ENCODE peak calls at places on chromosomes 16 and 17, in ten cellular contexts. V is activated T-helper 1 cell treated with anti-CD3 and anti-CD28 coated beads, Interleukin-2, amount 50 U/mL, for 16 hours; R is adrenal gland; K is M059J; X is hepatocyte; J is stimulated activated effector memory CD8-positive, alpha-beta T cell treated with anti-CD3 and anti-CD28 coated beads, Interleukin-12 subunit alpha, Interleukin-12 subunit beta, amount 100 ng/mL, for 72 hours; S is GDM1; Y is fibroblast of mammary gland; B is stimulated activated CD4-positive, alpha-beta T cell treated with anti-CD3 and anti-CD28 coated beads, Interleukin-2, amount 100 ng/mL, for 24 hours; Q is NAMALWA. H is an unnamed sample.

GRCh38 chr17:39979865-39980401 is 674 bp upstream of the PSMD3 start:
- DNase-seq in V (no peak), R (peak), K (peak), X (peak), J (no peak), S (peak), Y (peak), B (peak), Q (peak), H (peak)

GRCh38 chr16:70692481-70693203 is 6.8 kb upstream of the MTSS2 start:
- DNase-seq in V (no peak), R (no peak), K (no peak), X (no peak), J (no peak), S (no peak), Y (no peak), B (no peak), Q (no peak), H (no peak)

GRCh38 chr16:2775765-2776499 is 1.1 kb downstream of the ELOB start:
- DNase-seq in V (no peak), R (no peak), K (no peak), X (no peak), J (no peak), S (no peak), Y (no peak), B (no peak), Q (peak), H (peak)

GRCh38 chr17:9956474-9957131 is 51.5 kb upstream of the RCVRN start:
- DNase-seq in V (no peak), R (no peak), K (no peak), X (no peak), J (no peak), S (no peak), Y (no peak), B (no peak), Q (no peak), H (no peak)

GRCh38 chr17:30091771-30092170 is 24.8 kb upstream of the NSRP1 start:
- DNase-seq in V (no peak), R (no peak), K (peak), X (no peak), J (no peak), S (no peak), Y (peak), B (no peak), Q (no peak), H (no peak)

GRCh38 chr16:25855818-25856217 is 164.1 kb downstream of the HS3ST4 start:
- DNase-seq in V (no peak), R (no peak), K (no peak), X (no peak), J (no peak), S (no peak), Y (no peak), B (no peak), Q (no peak), H (no peak)

GRCh38 chr17:77772461-77772897 is 186.0 kb upstream of the TNRC6C start:
- DNase-seq in V (peak), R (peak), K (peak), X (peak), J (peak), S (peak), Y (peak), B (peak), Q (peak), H (peak)

GRCh38 chr17:68777243-68777855 is 176.2 kb upstream of the FAM20A start:
- DNase-seq in V (no peak), R (peak), K (peak), X (peak), J (no peak), S (peak), Y (peak), B (no peak), Q (peak), H (peak)

GRCh38 chr16:79519448-79519847 is 81.1 kb downstream of the MAF start:
- DNase-seq in V (no peak), R (peak), K (peak), X (no peak), J (no peak), S (peak), Y (no peak), B (no peak), Q (no peak), H (peak)

GRCh38 chr17:79304907-79305306 is 230.3 kb downstream of the ENGASE start:
- DNase-seq in V (no peak), R (no peak), K (no peak), X (no peak), J (no peak), S (no peak), Y (no peak), B (no peak), Q (peak), H (no peak)

GRCh38 chr16:50528820-50529219 is 19.4 kb upstream of the NKD1 start:
- DNase-seq in V (no peak), R (no peak), K (no peak), X (no peak), J (no peak), S (no peak), Y (no peak), B (peak), Q (no peak), H (no peak)

GRCh38 chr17:50177476-50177875 is 11.7 kb downstream of the SGCA start:
- DNase-seq in V (no peak), R (no peak), K (peak), X (no peak), J (no peak), S (no peak), Y (peak), B (no peak), Q (no peak), H (no peak)

GRCh38 chr16:3214904-3215600 is 19.9 kb downstream of the ZNF200 start:
- DNase-seq in V (no peak), R (no peak), K (no peak), X (no peak), J (peak), S (no peak), Y (no peak), B (peak), Q (peak), H (no peak)

GRCh38 chr16:67719778-67720144 is 645 bp upstream of the GFOD2 start:
- DNase-seq in V (no peak), R (peak), K (peak), X (peak), J (no peak), S (no peak), Y (peak), B (peak), Q (no peak), H (peak)

GRCh38 chr16:81505011-81505660 is 60.5 kb downstream of the CMIP start:
- DNase-seq in V (no peak), R (peak), K (no peak), X (no peak), J (no peak), S (no peak), Y (no peak), B (no peak), Q (peak), H (peak)

H was measured in OCI-M1.